ENCODE peak calls at places on chromosomes 6 and 20, in four cellular contexts. W is DMS79, P is Caki2, R is A549. Z is an unnamed sample.

GRCh38 chr6:118580585-118581419 is 32.7 kb downstream of the PLN start:
- DNase-seq in W (no peak), R (peak), P (no peak), Z (peak)

GRCh38 chr6:70864404-70864803 is 92.5 kb downstream of the B3GAT2 start:
- DNase-seq in R (no peak), W (no peak), P (no peak), Z (no peak)

GRCh38 chr6:31701666-31702420 is 1.3 kb downstream of the ABHD16A start:
- DNase-seq in P (no peak), W (peak), R (no peak), Z (peak)

GRCh38 chr6:21856096-21856825 is 262.7 kb downstream of the SOX4 start:
- DNase-seq in P (no peak), W (no peak), R (peak), Z (no peak)

GRCh38 chr20:11207749-11208502 is 534.1 kb upstream of the JAG1 start:
- DNase-seq in W (no peak), R (peak), P (peak), Z (peak)

GRCh38 chr6:24951831-24952299 is 16.1 kb upstream of the RIPOR2 start:
- DNase-seq in P (no peak), R (no peak), W (no peak), Z (no peak)

GRCh38 chr6:41013473-41014153 is 25.4 kb downstream of the UNC5CL start:
- DNase-seq in W (no peak), R (peak), P (peak), Z (peak)

GRCh38 chr6:138468320-138469015 is 30.8 kb downstream of the NHSL1 start:
- DNase-seq in R (peak), W (no peak), P (peak), Z (no peak)

GRCh38 chr20:34948030-34948429 is 7.6 kb downstream of the GSS start:
- DNase-seq in W (no peak), P (no peak), R (no peak), Z (peak)

Z was measured in ACHN.